ENCODE peak calls at places on chromosomes 13 and 19, in seven cellular contexts. One of them, this sample, is unnamed.

GRCh38 chr13:76825415-76825814 is 60.8 kb downstream of the KCTD12 start:
- DNase-seq in H1: no peak
- DNase-seq in H54: no peak
- DNase-seq in lower leg skin: no peak
- DNase-seq in upper lobe of left lung: no peak
- DNase-seq in tibial nerve: no peak
- DNase-seq in heart left ventricle: no peak
- DNase-seq in this sample: no peak

GRCh38 chr13:29369060-29369743 is 226.3 kb downstream of the SLC7A1 start:
- DNase-seq in H1: no peak
- DNase-seq in H54: no peak
- DNase-seq in lower leg skin: no peak
- DNase-seq in upper lobe of left lung: no peak
- DNase-seq in tibial nerve: no peak
- DNase-seq in heart left ventricle: no peak
- DNase-seq in this sample: no peak

GRCh38 chr19:30968210-30968609 is 381.0 kb downstream of the TSHZ3 start:
- DNase-seq in H1: no peak
- DNase-seq in H54: no peak
- DNase-seq in lower leg skin: no peak
- DNase-seq in upper lobe of left lung: no peak
- DNase-seq in tibial nerve: no peak
- DNase-seq in heart left ventricle: no peak
- DNase-seq in this sample: no peak

GRCh38 chr13:111005364-111005763 is 90.5 kb upstream of the ANKRD10 start:
- DNase-seq in H1: no peak
- DNase-seq in H54: peak; percentile 43
- DNase-seq in lower leg skin: no peak
- DNase-seq in upper lobe of left lung: no peak
- DNase-seq in tibial nerve: no peak
- DNase-seq in heart left ventricle: no peak
- DNase-seq in this sample: no peak

GRCh38 chr19:6479836-6480398 is 1.7 kb downstream of the DENND1C start:
- DNase-seq in H1: no peak
- DNase-seq in H54: no peak
- DNase-seq in lower leg skin: no peak
- DNase-seq in upper lobe of left lung: no peak
- DNase-seq in tibial nerve: no peak
- DNase-seq in heart left ventricle: no peak
- DNase-seq in this sample: no peak

GRCh38 chr13:95509521-95510315 is 42.8 kb upstream of the CLDN10 start:
- DNase-seq in H1: no peak
- DNase-seq in H54: peak; percentile 38
- DNase-seq in lower leg skin: no peak
- DNase-seq in upper lobe of left lung: no peak
- DNase-seq in tibial nerve: no peak
- DNase-seq in heart left ventricle: no peak
- DNase-seq in this sample: no peak

GRCh38 chr13:74346960-74347359 is 212.8 kb upstream of the KLF12 start:
- DNase-seq in H1: no peak
- DNase-seq in H54: no peak
- DNase-seq in lower leg skin: no peak
- DNase-seq in upper lobe of left lung: peak; percentile 9
- DNase-seq in tibial nerve: no peak
- DNase-seq in heart left ventricle: no peak
- DNase-seq in this sample: no peak

GRCh38 chr13:56713656-56714055 is 427.1 kb upstream of the PRR20A start:
- DNase-seq in H1: no peak
- DNase-seq in H54: no peak
- DNase-seq in lower leg skin: no peak
- DNase-seq in upper lobe of left lung: no peak
- DNase-seq in tibial nerve: no peak
- DNase-seq in heart left ventricle: no peak
- DNase-seq in this sample: no peak

GRCh38 chr19:8638078-8638619 is 7.7 kb downstream of the NFILZ start:
- DNase-seq in H1: no peak
- DNase-seq in H54: no peak
- DNase-seq in lower leg skin: no peak
- DNase-seq in upper lobe of left lung: no peak
- DNase-seq in tibial nerve: no peak
- DNase-seq in heart left ventricle: no peak
- DNase-seq in this sample: no peak

GRCh38 chr19:32201661-32202060 is 143.7 kb upstream of the ZNF507 start:
- DNase-seq in H1: no peak
- DNase-seq in H54: no peak
- DNase-seq in lower leg skin: no peak
- DNase-seq in upper lobe of left lung: no peak
- DNase-seq in tibial nerve: no peak
- DNase-seq in heart left ventricle: no peak
- DNase-seq in this sample: no peak

GRCh38 chr13:64397699-64398098 is 2832.4 kb downstream of the PCDH9 start:
- DNase-seq in H1: no peak
- DNase-seq in H54: no peak
- DNase-seq in lower leg skin: no peak
- DNase-seq in upper lobe of left lung: no peak
- DNase-seq in tibial nerve: no peak
- DNase-seq in heart left ventricle: no peak
- DNase-seq in this sample: no peak

GRCh38 chr13:108643646-108644353 is 14.4 kb downstream of the MYO16 start:
- DNase-seq in H1: no peak
- DNase-seq in H54: no peak
- DNase-seq in lower leg skin: no peak
- DNase-seq in upper lobe of left lung: no peak
- DNase-seq in tibial nerve: no peak
- DNase-seq in heart left ventricle: no peak
- DNase-seq in this sample: no peak

GRCh38 chr13:33441015-33441414 is 155.5 kb upstream of the STARD13 start:
- DNase-seq in H1: no peak
- DNase-seq in H54: no peak
- DNase-seq in lower leg skin: no peak
- DNase-seq in upper lobe of left lung: no peak
- DNase-seq in tibial nerve: no peak
- DNase-seq in heart left ventricle: no peak
- DNase-seq in this sample: no peak

GRCh38 chr13:98649861-98650260 is 73.0 kb upstream of the STK24 start:
- DNase-seq in H1: no peak
- DNase-seq in H54: no peak
- DNase-seq in lower leg skin: peak; percentile 57
- DNase-seq in upper lobe of left lung: no peak
- DNase-seq in tibial nerve: no peak
- DNase-seq in heart left ventricle: no peak
- DNase-seq in this sample: no peak

GRCh38 chr13:37303610-37304009 is 198.1 kb upstream of the CSNK1A1L start:
- DNase-seq in H1: no peak
- DNase-seq in H54: no peak
- DNase-seq in lower leg skin: no peak
- DNase-seq in upper lobe of left lung: no peak
- DNase-seq in tibial nerve: no peak
- DNase-seq in heart left ventricle: no peak
- DNase-seq in this sample: no peak

GRCh38 chr13:113905942-113906341 is 42.1 kb upstream of the GAS6 start:
- DNase-seq in H1: no peak
- DNase-seq in H54: no peak
- DNase-seq in lower leg skin: peak; percentile 34
- DNase-seq in upper lobe of left lung: peak; percentile 49
- DNase-seq in tibial nerve: no peak
- DNase-seq in heart left ventricle: no peak
- DNase-seq in this sample: no peak

GRCh38 chr19:37981785-37982475 is 74.9 kb downstream of the SIPA1L3 start:
- DNase-seq in H1: no peak
- DNase-seq in H54: no peak
- DNase-seq in lower leg skin: peak; percentile 72
- DNase-seq in upper lobe of left lung: no peak
- DNase-seq in tibial nerve: no peak
- DNase-seq in heart left ventricle: no peak
- DNase-seq in this sample: no peak

GRCh38 chr19:10334340-10335148 is 1.2 kb upstream of the RAVER1 start:
- DNase-seq in H1: peak; percentile 70
- DNase-seq in H54: peak; percentile 94
- DNase-seq in lower leg skin: peak; percentile 99
- DNase-seq in upper lobe of left lung: peak; percentile 98
- DNase-seq in tibial nerve: peak; percentile 92
- DNase-seq in heart left ventricle: peak; percentile 94
- DNase-seq in this sample: peak; percentile 97

GRCh38 chr13:104460553-104460952 is 1394.3 kb upstream of the SLC10A2 start:
- DNase-seq in H1: no peak
- DNase-seq in H54: no peak
- DNase-seq in lower leg skin: no peak
- DNase-seq in upper lobe of left lung: no peak
- DNase-seq in tibial nerve: no peak
- DNase-seq in heart left ventricle: no peak
- DNase-seq in this sample: no peak

DNA sequence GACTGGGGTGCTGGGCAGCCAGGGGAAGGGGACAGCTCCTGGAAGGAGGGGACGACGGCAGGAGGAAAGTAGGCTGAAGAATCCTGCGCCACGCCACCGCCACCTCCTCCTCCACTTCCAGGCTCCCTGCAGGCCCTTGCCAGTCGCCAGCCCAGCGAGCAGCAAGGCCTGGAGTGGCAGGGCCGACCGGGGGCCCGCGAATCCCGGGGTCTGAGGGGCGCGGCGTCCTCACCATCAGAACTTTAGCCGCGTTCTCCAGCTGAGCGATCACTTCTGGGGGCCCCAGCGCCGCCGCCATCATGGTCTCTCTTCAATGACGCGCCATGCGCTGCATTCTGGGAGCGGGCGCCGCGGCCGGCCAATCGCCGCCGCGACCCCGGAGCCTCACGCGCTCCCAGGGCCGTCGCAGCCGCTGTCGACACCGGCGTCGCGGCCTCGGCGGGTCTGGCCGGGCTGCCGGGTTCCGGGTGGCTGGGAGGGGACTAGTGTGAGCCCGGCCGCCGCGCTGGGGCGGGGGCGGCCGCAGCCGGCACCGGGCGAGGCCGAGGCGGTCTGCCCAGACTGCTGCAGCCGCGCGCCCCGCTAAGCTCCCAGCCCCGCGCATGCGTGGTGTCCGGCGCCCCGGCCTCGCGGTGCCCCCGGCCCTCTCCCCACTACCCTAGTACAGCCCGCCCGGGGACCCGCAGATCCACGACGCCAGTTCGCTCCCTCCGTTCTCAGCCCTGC is at the start of gene XPO4:
- DNase-seq in H1: no peak
- DNase-seq in H54: peak; percentile 66
- DNase-seq in lower leg skin: peak; percentile 94
- DNase-seq in upper lobe of left lung: peak; percentile 97
- DNase-seq in tibial nerve: peak; percentile 58
- DNase-seq in heart left ventricle: peak; percentile 81
- DNase-seq in this sample: peak; percentile 71
- TF ChIP-seq POLR2A in H1: no peak
- TF ChIP-seq POLR2A in H54: peak; percentile 70
- TF ChIP-seq POLR2A in lower leg skin: no peak
- TF ChIP-seq POLR2A in upper lobe of left lung: peak; percentile 78
- TF ChIP-seq POLR2A in tibial nerve: peak; percentile 57
- TF ChIP-seq POLR2A in heart left ventricle: peak; percentile 52
- TF ChIP-seq POLR2A in this sample: no peak

GRCh38 chr19:1266116-1266817 is 2.9 kb upstream of the CIRBP start:
- DNase-seq in H1: no peak
- DNase-seq in H54: peak; percentile 87
- DNase-seq in lower leg skin: peak; percentile 96
- DNase-seq in upper lobe of left lung: peak; percentile 98
- DNase-seq in tibial nerve: no peak
- DNase-seq in heart left ventricle: peak; percentile 91
- DNase-seq in this sample: peak; percentile 87

GRCh38 chr19:1265611-1266115 is 3.5 kb upstream of the CIRBP start:
- DNase-seq in H1: no peak
- DNase-seq in H54: no peak
- DNase-seq in lower leg skin: peak; percentile 97
- DNase-seq in upper lobe of left lung: peak; percentile 87
- DNase-seq in tibial nerve: no peak
- DNase-seq in heart left ventricle: peak; percentile 68
- DNase-seq in this sample: peak; percentile 66

GRCh38 chr19:1266818-1267440 is 2.2 kb upstream of the CIRBP start:
- DNase-seq in H1: no peak
- DNase-seq in H54: no peak
- DNase-seq in lower leg skin: peak; percentile 96
- DNase-seq in upper lobe of left lung: peak; percentile 98
- DNase-seq in tibial nerve: no peak
- DNase-seq in heart left ventricle: peak; percentile 82
- DNase-seq in this sample: peak; percentile 70

GRCh38 chr19:1263198-1263597 is 5.9 kb upstream of the CIRBP start:
- DNase-seq in H1: no peak
- DNase-seq in H54: no peak
- DNase-seq in lower leg skin: no peak
- DNase-seq in upper lobe of left lung: peak; percentile 33
- DNase-seq in tibial nerve: no peak
- DNase-seq in heart left ventricle: no peak
- DNase-seq in this sample: peak; percentile 47

DNA sequence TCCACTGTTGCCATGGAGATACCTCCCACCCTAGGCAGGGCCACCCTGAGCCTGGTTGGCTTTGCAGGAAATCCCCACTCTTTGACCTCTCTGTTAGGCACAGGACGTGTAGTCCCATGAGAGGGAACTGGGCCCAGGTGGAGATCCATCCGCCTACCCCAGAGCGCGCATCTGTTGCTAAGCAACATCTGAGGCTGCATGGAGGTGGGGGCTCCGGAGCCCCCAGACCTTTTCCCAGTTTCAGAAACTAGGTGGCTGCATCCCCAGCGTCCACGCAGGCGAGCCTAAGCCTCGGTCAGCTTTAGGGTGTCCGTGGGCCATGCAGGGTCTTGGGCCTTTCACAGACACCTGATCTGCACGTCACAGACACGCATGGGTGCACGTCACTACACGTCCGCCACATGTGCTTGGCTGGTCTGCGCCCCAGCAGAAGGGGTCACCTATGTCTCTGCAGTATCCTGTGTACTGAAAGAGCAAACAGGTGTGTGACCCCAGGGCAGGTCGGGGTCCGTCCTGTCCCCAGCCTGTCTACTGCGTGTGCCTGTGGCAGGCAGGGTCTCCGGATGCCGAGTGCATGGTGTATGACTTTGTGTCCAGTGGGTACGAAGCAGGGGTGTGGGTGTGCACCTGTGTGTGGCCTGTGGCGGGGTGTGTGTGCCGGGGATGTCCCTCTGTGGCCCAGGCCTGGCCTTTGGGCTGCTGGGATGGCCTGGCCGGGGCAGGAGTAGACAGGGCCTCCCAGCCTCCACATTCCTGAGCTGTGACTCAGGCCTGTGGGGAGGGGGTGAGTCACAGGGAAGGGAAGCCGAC is 4.1 kb upstream of the CIRBP start:
- DNase-seq in H1: no peak
- DNase-seq in H54: peak; percentile 95
- DNase-seq in lower leg skin: peak; percentile 96
- DNase-seq in upper lobe of left lung: peak; percentile 80
- DNase-seq in tibial nerve: no peak
- DNase-seq in heart left ventricle: peak; percentile 75
- DNase-seq in this sample: peak; percentile 89
- TF ChIP-seq POLR2A in H1: no peak
- TF ChIP-seq POLR2A in H54: no peak
- TF ChIP-seq POLR2A in lower leg skin: no peak
- TF ChIP-seq POLR2A in upper lobe of left lung: no peak
- TF ChIP-seq POLR2A in tibial nerve: no peak
- TF ChIP-seq POLR2A in heart left ventricle: no peak
- TF ChIP-seq POLR2A in this sample: no peak

GRCh38 chr19:39407644-39408391 is 1.2 kb downstream of the ZFP36 start:
- DNase-seq in H1: no peak
- DNase-seq in H54: no peak
- DNase-seq in lower leg skin: peak; percentile 94
- DNase-seq in upper lobe of left lung: peak; percentile 91
- DNase-seq in tibial nerve: no peak
- DNase-seq in heart left ventricle: no peak
- DNase-seq in this sample: peak; percentile 66
- TF ChIP-seq POLR2A in H1: no peak
- TF ChIP-seq POLR2A in H54: no peak
- TF ChIP-seq POLR2A in lower leg skin: no peak
- TF ChIP-seq POLR2A in upper lobe of left lung: peak; percentile 71
- TF ChIP-seq POLR2A in tibial nerve: peak; percentile 45
- TF ChIP-seq POLR2A in heart left ventricle: peak; percentile 4
- TF ChIP-seq POLR2A in this sample: peak; percentile 36

GRCh38 chr19:18007939-18008673 is at the start of gene ARRDC2:
- DNase-seq in H1: peak; percentile 71
- DNase-seq in H54: peak; percentile 97
- DNase-seq in lower leg skin: peak; percentile 98
- DNase-seq in upper lobe of left lung: peak; percentile 96
- DNase-seq in tibial nerve: peak; percentile 83
- DNase-seq in heart left ventricle: peak; percentile 93
- DNase-seq in this sample: peak; percentile 87
- TF ChIP-seq POLR2A in H1: no peak
- TF ChIP-seq POLR2A in H54: peak; percentile 41
- TF ChIP-seq POLR2A in lower leg skin: no peak
- TF ChIP-seq POLR2A in upper lobe of left lung: peak; percentile 70
- TF ChIP-seq POLR2A in tibial nerve: peak; percentile 87
- TF ChIP-seq POLR2A in heart left ventricle: peak; percentile 77
- TF ChIP-seq POLR2A in this sample: no peak

This sample was measured in ovary.